ENCODE peak calls at places on chromosome 1, in six cellular contexts. A, S, W, E, O and V are unnamed samples.

GRCh38 chr1:6207075-6207885 is 1.4 kb downstream of the RNF207 start:
- DNase-seq in E (no peak), O (no peak), S (no peak), A (no peak), W (no peak), V (no peak)

GRCh38 chr1:11046625-11047365 is at the start of gene MASP2:
- DNase-seq in A (no peak), E (no peak), S (no peak), O (no peak), W (no peak), V (no peak)

GRCh38 chr1:226061793-226062557 is 541 bp upstream of the H3-3A start:
- DNase-seq in A (peak), E (peak), W (peak), O (peak), S (peak), V (peak)

GRCh38 chr1:116940809-116941640 is 31.3 kb downstream of the PTGFRN start:
- DNase-seq in A (no peak), W (no peak), E (no peak), O (no peak), S (peak), V (peak)

GRCh38 chr1:31802190-31803150 is 13.4 kb downstream of the SPOCD1 start:
- DNase-seq in S (no peak), A (no peak), E (no peak), O (no peak), W (no peak), V (no peak)

GRCh38 chr1:17725811-17726582 is 29.1 kb upstream of the ACTL8 start:
- DNase-seq in O (no peak), W (no peak), E (no peak), S (no peak), A (no peak), V (no peak)

GRCh38 chr1:23594927-23595353 is 35.6 kb upstream of the ID3 start:
- DNase-seq in W (no peak), A (no peak), S (no peak), O (no peak), E (no peak), V (peak)

GRCh38 chr1:20847619-20848080 is 60.5 kb upstream of the HP1BP3 start:
- DNase-seq in S (no peak), A (no peak), E (no peak), O (no peak), W (no peak), V (no peak)

GRCh38 chr1:2095981-2096736 is 45.9 kb downstream of the PRKCZ start:
- DNase-seq in E (no peak), W (no peak), O (no peak), A (no peak), S (no peak), V (no peak)

GRCh38 chr1:29563571-29563970 is 327.2 kb downstream of the PTPRU start:
- DNase-seq in O (no peak), W (no peak), A (no peak), E (no peak), S (no peak), V (no peak)

GRCh38 chr1:108125312-108126138 is 74.6 kb downstream of the SLC25A24 start:
- DNase-seq in W (peak), O (peak), E (peak), S (peak), A (peak), V (peak)

GRCh38 chr1:163202833-163203451 is at the start of gene RGS5:
- DNase-seq in E (no peak), A (no peak), W (no peak), O (no peak), S (no peak), V (peak)

GRCh38 chr1:228180271-228180987 is 14.8 kb downstream of the IBA57 start:
- DNase-seq in A (no peak), S (no peak), W (no peak), E (no peak), O (no peak), V (no peak)

GRCh38 chr1:194474701-194475100 is 1288.3 kb upstream of the B3GALT2 start:
- DNase-seq in A (no peak), O (no peak), W (no peak), S (no peak), E (no peak), V (no peak)

GRCh38 chr1:215160351-215160750 is 77.8 kb downstream of the KCNK2 start:
- DNase-seq in E (no peak), S (no peak), A (no peak), W (no peak), O (no peak), V (no peak)

GRCh38 chr1:58778593-58778992 is 5.3 kb downstream of the JUN start:
- DNase-seq in E (no peak), A (no peak), O (no peak), W (no peak), S (no peak), V (no peak)

GRCh38 chr1:227734546-227734857 is 600 bp downstream of the JMJD4 start:
- DNase-seq in W (no peak), O (no peak), E (no peak), A (no peak), S (no peak), V (no peak)

GRCh38 chr1:203328714-203329122 is 22.2 kb downstream of the FMOD start:
- DNase-seq in E (no peak), O (no peak), A (no peak), W (no peak), S (peak), V (peak)

GRCh38 chr1:9321480-9321849 is 28.8 kb downstream of the SPSB1 start:
- DNase-seq in A (no peak), S (no peak), W (no peak), O (no peak), E (no peak), V (no peak)

GRCh38 chr1:227893696-227894305 is 53.9 kb downstream of the WNT9A start:
- DNase-seq in S (no peak), E (no peak), W (no peak), O (no peak), A (no peak), V (peak)

GRCh38 chr1:86696522-86696921 is 7.9 kb upstream of the SH3GLB1 start:
- DNase-seq in E (no peak), O (no peak), S (no peak), A (no peak), W (no peak), V (no peak)

GRCh38 chr1:15848143-15848928 is 829 bp downstream of the SPEN start:
- DNase-seq in W (no peak), E (no peak), A (no peak), O (no peak), S (peak), V (peak)

GRCh38 chr1:15707239-15707940 is 23.3 kb downstream of the PLEKHM2 start:
- DNase-seq in O (no peak), A (no peak), E (no peak), S (no peak), W (no peak), V (no peak)

GRCh38 chr1:8947127-8947691 is 1.5 kb downstream of the CA6 start:
- DNase-seq in E (no peak), A (no peak), O (no peak), W (no peak), S (no peak), V (peak)

GRCh38 chr1:107727866-107728265 is 237.1 kb downstream of the VAV3 start:
- DNase-seq in A (no peak), S (no peak), O (no peak), E (no peak), W (no peak), V (no peak)

GRCh38 chr1:4597020-4597419 is 57.4 kb upstream of the AJAP1 start:
- DNase-seq in A (no peak), W (no peak), O (no peak), E (no peak), S (no peak), V (peak)

GRCh38 chr1:51218570-51218969 is 17.5 kb upstream of the RNF11 start:
- DNase-seq in S (no peak), E (no peak), O (no peak), W (no peak), A (no peak), V (no peak)

GRCh38 chr1:5551274-5551966 is 440.8 kb downstream of the NPHP4 start:
- DNase-seq in S (no peak), A (no peak), W (no peak), O (no peak), E (no peak), V (no peak)

GRCh38 chr1:33373606-33374005 is 52.7 kb upstream of the A3GALT2 start:
- DNase-seq in W (no peak), O (no peak), S (no peak), A (no peak), E (no peak), V (no peak)

GRCh38 chr1:248839168-248839555 is 1.1 kb downstream of the ZNF672 start:
- DNase-seq in W (no peak), O (no peak), E (no peak), A (no peak), S (no peak), V (no peak)

GRCh38 chr1:92410706-92411105 is 76.0 kb downstream of the GFI1 start:
- DNase-seq in O (no peak), A (no peak), E (no peak), W (no peak), S (no peak), V (no peak)

GRCh38 chr1:149843302-149844041 is 55.9 kb upstream of the BOLA1 start:
- DNase-seq in O (no peak), A (no peak), S (no peak), E (no peak), W (no peak), V (no peak)

GRCh38 chr1:57860333-57860732 is 436.5 kb upstream of the DAB1 start:
- DNase-seq in A (peak), E (no peak), O (no peak), W (no peak), S (no peak), V (no peak)

GRCh38 chr1:114035304-114035700 is 56.0 kb downstream of the OLFML3 start:
- DNase-seq in E (no peak), O (no peak), A (no peak), W (no peak), S (no peak), V (no peak)